ENCODE peak calls at places on chromosome 3, in eight cellular contexts. C is IMR-90, W is DND-41, D is fibroblast of lung, P is NT2/D1, I is neural progenitor cell, L is neuronal stem cell, R is colonic mucosa. Z is an unnamed sample. For H3K4me1, the result is how much of the 10 kb centered on the place peaks cover.

GRCh38 chr3:159884661-159885402 is 103.8 kb upstream of the IL12A start:
- DNase-seq in C (peak), I (peak), R (no peak), P (no peak), D (no peak), L (no peak), W (no peak), Z (peak)

GRCh38 chr3:66441124-66441523 is 59.7 kb downstream of the LRIG1 start:
- DNase-seq in C (peak), I (no peak), P (peak), W (peak), R (no peak), D (peak), L (no peak), Z (peak)

GRCh38 chr3:72698154-72698917 is 149.9 kb downstream of the SHQ1 start:
- DNase-seq in I (peak), W (no peak), L (no peak), R (no peak), D (no peak), P (peak), C (no peak), Z (peak)

GRCh38 chr3:57755368-57756021 is 614 bp upstream of the SLMAP start:
- DNase-seq in C (peak), R (peak), W (no peak), L (no peak), I (peak), D (peak), P (peak), Z (no peak)

GRCh38 chr3:150239764-150240163 is 168.3 kb upstream of the TSC22D2 start:
- DNase-seq in P (no peak), D (no peak), C (no peak), W (no peak), R (no peak), L (no peak), I (no peak), Z (no peak)

GRCh38 chr3:89570465-89570864 is 463.0 kb downstream of the EPHA3 start:
- DNase-seq in W (no peak), C (no peak), I (no peak), L (no peak), D (no peak), R (no peak), P (no peak), Z (no peak)

GRCh38 chr3:194998948-194999347 is 272.0 kb downstream of the XXYLT1 start:
- DNase-seq in R (no peak), L (no peak), C (no peak), D (no peak), W (no peak), P (no peak), I (no peak), Z (no peak)

GRCh38 chr3:190504354-190505125 is 9.3 kb upstream of the IL1RAP start:
- DNase-seq in I (peak), R (no peak), W (no peak), P (no peak), D (peak), L (no peak), C (peak), Z (no peak)

GRCh38 chr3:30835667-30836066 is 58.8 kb downstream of the GADL1 start:
- DNase-seq in W (no peak), D (no peak), R (no peak), I (no peak), P (peak), L (no peak), C (no peak), Z (no peak)

GRCh38 chr3:21670386-21670785 is 80.6 kb downstream of the ZNF385D start:
- DNase-seq in C (no peak), P (no peak), W (no peak), D (no peak), I (no peak), L (no peak), R (no peak), Z (no peak)

GRCh38 chr3:78659386-78659987 is 1108.3 kb downstream of the ROBO1 start:
- DNase-seq in P (peak), R (peak), L (peak), C (peak), W (peak), I (peak), D (peak), Z (peak)

GRCh38 chr3:53614307-53614706 is 119.9 kb downstream of the CACNA1D start:
- DNase-seq in L (no peak), D (no peak), P (no peak), C (no peak), I (no peak), W (no peak), R (no peak), Z (no peak)

GRCh38 chr3:163490119-163490518 is 1588.2 kb downstream of the SI start:
- DNase-seq in R (peak), C (no peak), W (peak), P (peak), D (peak), I (peak), L (peak), Z (peak)

GRCh38 chr3:177427540-177427939 is 230.3 kb upstream of the TBL1XR1 start:
- DNase-seq in D (peak), R (no peak), W (no peak), L (no peak), C (peak), P (no peak), I (no peak), Z (peak)

GRCh38 chr3:123084738-123085237 is 18.0 kb downstream of the PDIA5 start:
- DNase-seq in L (no peak), R (no peak), D (peak), I (no peak), W (no peak), P (no peak), C (peak), Z (peak)

GRCh38 chr3:127702151-127702578 is 29.4 kb downstream of the ABTB1 start:
- DNase-seq in L (no peak), C (no peak), D (no peak), I (no peak), R (no peak), W (no peak), P (no peak), Z (no peak)

GRCh38 chr3:172869797-172870518 is 119.4 kb downstream of the ECT2 start:
- DNase-seq in P (no peak), D (no peak), L (no peak), I (no peak), R (no peak), C (no peak), W (no peak), Z (no peak)

GRCh38 chr3:39378092-39378491 is 5.1 kb upstream of the SLC25A38 start:
- DNase-seq in P (peak), W (peak), L (peak), C (peak), D (peak), I (peak), R (peak), Z (peak)

GRCh38 chr3:192514081-192514753 is 213.1 kb downstream of the FGF12 start:
- DNase-seq in P (peak), R (no peak), I (peak), D (peak), L (peak), W (no peak), C (no peak), Z (peak)
- H3K4me1 ChIP-seq in P (under half), R (under half), I (under half), D (under half), L (under half), W (under half), C (under half), Z (under half)

DNA sequence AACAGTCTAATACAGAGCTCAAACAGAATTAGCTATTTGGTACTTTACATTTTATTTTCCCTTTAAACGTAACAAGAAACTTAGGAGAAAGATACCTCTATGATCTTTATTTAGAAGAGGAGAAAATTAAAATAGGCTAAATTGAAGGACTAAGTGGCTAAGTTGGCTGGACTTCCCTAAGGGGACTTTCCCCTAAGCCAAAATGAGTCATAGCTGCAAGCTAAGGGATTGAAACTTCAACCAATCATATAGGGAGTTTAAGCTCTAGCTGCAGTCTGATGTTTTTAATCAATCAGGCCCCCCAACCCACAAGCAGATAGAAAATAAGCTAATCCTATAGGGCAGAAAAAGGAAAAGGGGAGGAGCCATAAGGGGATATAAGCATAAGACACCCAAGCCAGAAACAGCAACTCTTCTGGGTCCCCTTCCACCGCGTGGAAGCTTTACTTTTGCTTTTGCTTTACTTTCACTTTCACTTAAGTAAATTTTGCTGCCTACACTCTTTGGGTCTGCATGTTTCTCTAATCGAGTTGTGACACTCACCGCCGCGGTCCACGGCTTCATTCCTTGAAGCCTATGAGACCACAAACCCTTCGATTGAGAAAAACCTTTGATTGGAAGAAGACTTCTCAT is 1108.5 kb upstream of the EPHA6 start:
- DNase-seq in L (no peak), R (no peak), D (no peak), I (no peak), W (peak), C (no peak), P (no peak), Z (peak)
- H3K9ac ChIP-seq in L (no peak), R (no peak), D (no peak), I (no peak), W (peak), C (no peak), P (no peak), Z (peak)

GRCh38 chr3:12436514-12437222 is 47.6 kb upstream of the TSEN2 start:
- DNase-seq in W (no peak), C (peak), I (no peak), R (no peak), L (no peak), D (peak), P (no peak), Z (no peak)
- H3K4me1 ChIP-seq in W (under half), C (under half), I (under half), R (under half), L (under half), D (under half), P (under half), Z (under half)

DNA sequence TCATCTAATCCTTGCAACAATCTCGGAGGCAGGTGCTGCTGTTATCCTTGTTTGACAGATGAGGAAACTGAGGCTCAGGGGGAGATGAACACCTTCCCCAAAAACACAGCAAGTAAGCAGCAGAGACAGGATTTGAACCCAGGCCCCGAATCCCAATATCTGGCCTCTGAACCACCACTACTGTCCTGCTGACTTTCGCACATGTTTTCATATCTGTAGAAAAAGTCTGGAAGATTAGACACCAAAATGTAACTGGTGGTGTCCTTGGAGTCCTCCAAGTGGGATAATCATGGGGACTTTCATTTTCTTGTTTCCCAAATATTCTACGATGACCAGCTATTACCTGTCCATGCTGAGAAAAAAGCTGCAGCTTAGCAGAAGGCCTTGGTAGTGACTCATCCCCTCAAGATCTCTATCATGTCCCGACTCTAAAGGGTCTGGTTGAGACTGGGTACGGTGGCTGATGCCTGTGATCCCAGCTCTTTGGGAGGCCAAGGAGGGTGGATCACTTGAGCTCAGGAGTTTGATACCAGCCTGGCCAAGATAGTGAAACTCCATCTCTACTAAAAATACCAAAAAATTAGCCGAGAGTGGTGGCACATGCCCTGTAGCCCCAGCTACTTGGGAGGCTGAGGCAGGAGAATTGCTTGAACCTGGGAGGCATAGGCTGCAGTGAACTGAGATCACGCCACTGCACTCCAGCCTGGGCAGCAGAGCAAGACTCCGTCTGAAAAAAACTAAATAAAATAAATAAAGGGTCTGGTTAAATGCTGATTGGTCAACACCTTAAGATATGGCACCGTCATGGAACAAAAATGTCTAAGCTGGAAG is 8.6 kb downstream of the IRAK2 start:
- DNase-seq in R (no peak), I (no peak), W (no peak), D (peak), P (no peak), C (peak), L (no peak), Z (peak)
- H3K9ac ChIP-seq in R (no peak), I (no peak), W (no peak), D (no peak), P (no peak), C (no peak), L (no peak), Z (peak)

GRCh38 chr3:129599607-129600006 is 6.9 kb downstream of the PLXND1 start:
- DNase-seq in R (no peak), L (no peak), D (peak), W (peak), P (peak), C (peak), I (peak), Z (peak)
- H3K4me1 ChIP-seq in R (under half), L (half or more), D (half or more), W (half or more), P (half or more), C (half or more), I (under half), Z (half or more)

GRCh38 chr3:143244516-143245063 is 125.0 kb downstream of the CHST2 start:
- DNase-seq in C (no peak), I (no peak), W (no peak), L (no peak), P (no peak), R (no peak), D (no peak), Z (no peak)

GRCh38 chr3:143247007-143247563 is 127.5 kb downstream of the CHST2 start:
- DNase-seq in R (no peak), D (no peak), I (no peak), L (no peak), W (no peak), P (peak), C (no peak), Z (no peak)

GRCh38 chr3:143252931-143253330 is 133.4 kb downstream of the CHST2 start:
- DNase-seq in D (no peak), L (no peak), P (no peak), R (no peak), W (no peak), C (no peak), I (no peak), Z (no peak)

GRCh38 chr3:143245692-143246091 is 126.1 kb downstream of the CHST2 start:
- DNase-seq in D (no peak), C (no peak), I (no peak), W (no peak), R (no peak), P (no peak), L (no peak), Z (no peak)

GRCh38 chr3:143249014-143249413 is 129.4 kb downstream of the CHST2 start:
- DNase-seq in C (no peak), D (no peak), L (no peak), R (no peak), I (no peak), W (no peak), P (no peak), Z (no peak)
- H3K9ac ChIP-seq in C (no peak), D (no peak), L (no peak), R (no peak), I (no peak), W (no peak), P (no peak), Z (no peak)

GRCh38 chr3:120021523-120021922 is 72.7 kb downstream of the GSK3B start:
- DNase-seq in W (no peak), D (peak), I (no peak), L (no peak), R (no peak), C (peak), P (no peak), Z (no peak)

GRCh38 chr3:120017692-120018091 is 76.6 kb downstream of the GSK3B start:
- DNase-seq in D (no peak), W (no peak), I (no peak), L (no peak), C (no peak), P (no peak), R (no peak), Z (no peak)

GRCh38 chr3:120022729-120023128 is 71.5 kb downstream of the GSK3B start:
- DNase-seq in D (peak), C (peak), L (no peak), I (peak), P (no peak), W (no peak), R (no peak), Z (peak)

GRCh38 chr3:120013481-120013880 is 80.8 kb downstream of the GSK3B start:
- DNase-seq in D (peak), P (no peak), R (no peak), W (no peak), L (no peak), C (peak), I (no peak), Z (peak)

GRCh38 chr3:120018299-120018698 is 75.9 kb downstream of the GSK3B start:
- DNase-seq in W (no peak), P (no peak), C (no peak), R (no peak), L (no peak), D (no peak), I (no peak), Z (no peak)
- H3K4me1 ChIP-seq in W (under half), P (under half), C (under half), R (under half), L (under half), D (under half), I (under half), Z (under half)

Z was measured in mesenchymal stem cell.